ENCODE peak calls at places on chromosomes 6 and 20, in eight cellular contexts. Z is Peyer's patch; M is pancreas; X is naive thymus-derived CD4-positive, alpha-beta T cell; O is Caco-2; K is heart right ventricle; S is left ventricle myocardium inferior; W is stomach. P is an unnamed sample.
A peak's percentile ranks its signal among the peaks of the same experiment; 100 is the strongest.

GRCh38 chr6:112007805-112008204 is 46.1 kb upstream of the CCN6 start:
- DNase-seq in W (no peak), K (no peak), Z (no peak), S (no peak), O (no peak), X (no peak), M (peak; percentile 22), P (no peak)

GRCh38 chr20:5634894-5635293 is 115.3 kb upstream of the SHLD1 start:
- DNase-seq in X (no peak), K (no peak), W (no peak), O (no peak), Z (no peak), S (no peak), M (no peak), P (no peak)

GRCh38 chr20:4729265-4729664 is 7.6 kb downstream of the PRND start:
- DNase-seq in K (no peak), S (no peak), X (no peak), O (no peak), Z (no peak), M (no peak), W (no peak), P (no peak)

GRCh38 chr6:149440735-149441662 is 40.9 kb downstream of the SUMO4 start:
- DNase-seq in S (no peak), M (no peak), K (no peak), X (no peak), O (no peak), Z (no peak), W (no peak), P (no peak)

GRCh38 chr6:90658497-90658896 is 71.6 kb upstream of the MAP3K7 start:
- DNase-seq in O (no peak), W (no peak), Z (no peak), M (no peak), S (no peak), X (no peak), K (no peak), P (no peak)

GRCh38 chr6:72689107-72689954 is 67.5 kb downstream of the KCNQ5 start:
- DNase-seq in S (no peak), K (no peak), M (no peak), O (no peak), Z (no peak), X (no peak), W (no peak), P (no peak)

GRCh38 chr6:25886066-25886465 is 12.0 kb upstream of the SLC17A3 start:
- DNase-seq in O (no peak), Z (no peak), W (no peak), M (no peak), X (no peak), K (no peak), S (no peak), P (no peak)

GRCh38 chr6:129369737-129370136 is 340.2 kb downstream of the ARHGAP18 start:
- DNase-seq in Z (no peak), K (no peak), M (no peak), S (no peak), X (no peak), O (no peak), W (no peak), P (no peak)

GRCh38 chr6:52284131-52284459 is 447 bp downstream of the MCM3 start:
- DNase-seq in X (no peak), M (peak; percentile 27), Z (no peak), K (peak; percentile 29), O (peak; percentile 73), W (no peak), S (peak; percentile 29), P (peak; percentile 52)

GRCh38 chr6:108876929-108877775 is 28.9 kb downstream of the ARMC2 start:
- DNase-seq in Z (no peak), X (no peak), O (no peak), W (peak; percentile 55), S (peak; percentile 68), K (peak; percentile 87), M (peak; percentile 58), P (no peak)

GRCh38 chr6:62746161-62746560 is 460.1 kb upstream of the KHDRBS2 start:
- DNase-seq in S (no peak), Z (no peak), W (no peak), O (no peak), M (no peak), K (no peak), X (no peak), P (no peak)

GRCh38 chr6:155894758-155895157 is 439.1 kb upstream of the NOX3 start:
- DNase-seq in W (no peak), X (no peak), K (no peak), S (no peak), M (no peak), Z (no peak), O (no peak), P (no peak)
- H3K4me1 ChIP-seq in W (no peaks in the 10 kb centered on the region), X (no peaks in the 10 kb centered on the region), K (no peaks in the 10 kb centered on the region), S (no peaks in the 10 kb centered on the region), M (no peaks in the 10 kb centered on the region), Z (no peaks in the 10 kb centered on the region), O (no peaks in the 10 kb centered on the region), P (no peaks in the 10 kb centered on the region)

DNA sequence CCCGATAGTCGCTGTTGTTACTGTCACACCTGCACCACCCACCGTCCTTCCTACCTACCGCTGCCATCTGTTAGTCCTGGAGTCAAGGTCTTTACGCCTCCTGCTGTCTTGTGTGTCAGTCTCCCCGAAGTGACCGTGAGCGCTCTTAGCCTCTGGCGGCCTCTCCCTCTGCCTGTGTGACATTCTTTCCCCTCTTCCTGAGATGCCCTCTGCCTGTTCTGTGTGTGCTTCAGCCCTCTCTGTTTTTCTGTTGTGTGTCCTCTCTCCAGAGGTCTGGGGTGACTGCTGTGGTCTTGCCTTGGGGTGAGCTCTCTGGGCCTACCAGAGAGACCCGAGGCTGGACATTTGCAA is 54.9 kb downstream of the TCP11 start:
- DNase-seq in X (no peak), M (peak; percentile 8), W (no peak), Z (no peak), O (peak; percentile 3), S (no peak), K (no peak), P (no peak)
- H3K36me3 ChIP-seq in X (peaks cover 83% of the 10 kb centered on the region), M (peaks cover 54% of the 10 kb centered on the region), W (peaks cover 69% of the 10 kb centered on the region), Z (peaks cover 86% of the 10 kb centered on the region), O (peaks cover 3% of the 10 kb centered on the region), S (peaks cover 96% of the 10 kb centered on the region), K (peaks cover 65% of the 10 kb centered on the region), P (peaks cover 32% of the 10 kb centered on the region)

DNA sequence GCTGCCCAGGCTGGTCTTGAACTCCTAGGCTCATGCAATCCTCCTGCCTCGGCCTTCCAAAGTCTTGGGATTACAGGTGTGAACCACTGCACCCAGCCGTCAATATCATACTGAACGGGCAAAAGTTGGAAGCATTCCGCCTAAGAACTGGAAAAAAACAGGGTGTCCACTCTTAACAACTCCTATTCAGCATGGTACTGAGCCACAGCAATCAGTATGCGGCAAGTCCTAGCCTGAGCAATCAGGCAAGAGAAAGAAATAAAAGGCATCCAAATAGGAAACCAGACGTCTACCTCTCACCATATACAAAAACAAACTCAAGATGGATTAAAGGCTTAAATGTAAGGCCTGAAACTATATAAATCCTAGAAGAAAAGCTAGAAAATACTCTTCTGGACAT is 83.1 kb downstream of the FKBP5 start:
- DNase-seq in Z (no peak), S (no peak), K (no peak), O (no peak), M (no peak), X (no peak), W (no peak), P (no peak)
- H3K4me3 ChIP-seq in Z (no peak overlapping the region), S (no peak overlapping the region), K (no peak overlapping the region), O (no peak overlapping the region), M (no peak overlapping the region), X (peak overlapping the region; percentile 11), W (no peak overlapping the region), P (no peak overlapping the region)

DNA sequence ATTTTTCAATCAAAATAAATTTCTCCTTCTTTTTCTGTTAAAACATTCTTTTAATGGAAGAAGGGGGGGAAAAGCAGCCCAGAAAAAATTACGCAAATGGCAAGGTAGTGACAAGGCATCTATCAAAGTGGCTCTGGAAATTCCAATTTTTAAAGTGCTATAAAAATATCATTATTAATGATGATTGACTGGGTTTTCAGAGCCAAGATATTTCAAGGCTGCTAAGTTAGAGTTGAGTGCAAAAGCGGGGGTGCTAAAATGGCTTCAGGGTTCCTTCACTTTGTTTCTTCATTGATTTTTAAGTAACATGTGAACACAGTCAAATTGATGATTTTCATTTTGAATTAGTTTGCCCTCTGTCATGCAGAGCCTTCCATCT is 171.7 kb upstream of the CITED2 start:
- DNase-seq in K (no peak), O (no peak), W (no peak), S (no peak), X (no peak), M (no peak), Z (no peak), P (no peak)
- H3K4me1 ChIP-seq in K (no peaks in the 10 kb centered on the region), O (peaks cover 11% of the 10 kb centered on the region), W (peaks cover 31% of the 10 kb centered on the region), S (no peaks in the 10 kb centered on the region), X (peaks cover 4% of the 10 kb centered on the region), M (peaks cover 17% of the 10 kb centered on the region), Z (no peaks in the 10 kb centered on the region), P (peaks cover 19% of the 10 kb centered on the region)

GRCh38 chr20:48952656-48953055 is 31.1 kb downstream of the ARFGEF2 start:
- DNase-seq in S (no peak), M (no peak), W (no peak), Z (no peak), K (no peak), O (no peak), X (no peak), P (no peak)

GRCh38 chr20:48951041-48951440 is 29.5 kb downstream of the ARFGEF2 start:
- DNase-seq in M (no peak), Z (no peak), S (no peak), X (no peak), O (no peak), K (no peak), W (no peak), P (no peak)

GRCh38 chr20:48948612-48949011 is 27.1 kb downstream of the ARFGEF2 start:
- DNase-seq in X (no peak), O (no peak), K (no peak), M (no peak), W (no peak), S (no peak), Z (no peak), P (no peak)

GRCh38 chr20:48951646-48952045 is 30.1 kb downstream of the ARFGEF2 start:
- DNase-seq in O (no peak), K (no peak), M (no peak), S (no peak), Z (no peak), W (no peak), X (no peak), P (no peak)

GRCh38 chr20:48949304-48950170 is 28.0 kb downstream of the ARFGEF2 start:
- DNase-seq in Z (no peak), O (no peak), K (no peak), M (no peak), S (no peak), X (no peak), W (peak; percentile 46), P (no peak)
- H3K36me3 ChIP-seq in Z (peaks cover 71% of the 10 kb centered on the region), O (peaks cover 5% of the 10 kb centered on the region), K (peaks cover 57% of the 10 kb centered on the region), M (peaks cover 47% of the 10 kb centered on the region), S (peaks cover 94% of the 10 kb centered on the region), X (peaks cover 77% of the 10 kb centered on the region), W (peaks cover 48% of the 10 kb centered on the region), P (peaks cover 27% of the 10 kb centered on the region)

GRCh38 chr6:37928217-37928616 is 108.7 kb downstream of the ZFAND3 start:
- DNase-seq in Z (no peak), M (no peak), O (no peak), W (no peak), X (no peak), S (no peak), K (no peak), P (no peak)
- H3K4me3 ChIP-seq in Z (no peak overlapping the region), M (no peak overlapping the region), O (no peak overlapping the region), W (no peak overlapping the region), X (no peak overlapping the region), S (no peak overlapping the region), K (no peak overlapping the region), P (no peak overlapping the region)

P was measured in HAP-1.